ENCODE peak calls at places on chromosome 6, in ten cellular contexts. One of them, this sample, is unnamed.

GRCh38 chr6:140623498-140623897 is 1249.0 kb upstream of the CITED2 start:
- DNase-seq in AG04450: peak
- DNase-seq in ascending aorta: no peak
- DNase-seq in psoas muscle: no peak
- DNase-seq in DND-41: no peak
- DNase-seq in lower lobe of right lung: no peak
- DNase-seq in spleen: no peak
- DNase-seq in cardiac muscle cell: no peak
- DNase-seq in stomach: no peak
- DNase-seq in mammary epithelial cell: peak
- DNase-seq in this sample: no peak

GRCh38 chr6:69138893-69139494 is 503.9 kb downstream of the ADGRB3 start:
- DNase-seq in spleen: no peak
- DNase-seq in lower lobe of right lung: no peak
- DNase-seq in psoas muscle: no peak
- DNase-seq in mammary epithelial cell: peak
- DNase-seq in AG04450: no peak
- DNase-seq in cardiac muscle cell: peak
- DNase-seq in ascending aorta: no peak
- DNase-seq in DND-41: no peak
- DNase-seq in stomach: no peak
- DNase-seq in this sample: no peak

GRCh38 chr6:107657755-107658461 is 166.2 kb downstream of the SCML4 start:
- DNase-seq in AG04450: peak
- DNase-seq in cardiac muscle cell: no peak
- DNase-seq in mammary epithelial cell: no peak
- DNase-seq in DND-41: peak
- DNase-seq in stomach: peak
- DNase-seq in lower lobe of right lung: peak
- DNase-seq in psoas muscle: peak
- DNase-seq in spleen: peak
- DNase-seq in ascending aorta: no peak
- DNase-seq in this sample: peak

GRCh38 chr6:52361347-52361944 is 505 bp upstream of the PAQR8 start:
- DNase-seq in psoas muscle: no peak
- DNase-seq in ascending aorta: peak
- DNase-seq in DND-41: no peak
- DNase-seq in stomach: no peak
- DNase-seq in mammary epithelial cell: no peak
- DNase-seq in lower lobe of right lung: peak
- DNase-seq in cardiac muscle cell: no peak
- DNase-seq in spleen: peak
- DNase-seq in AG04450: no peak
- DNase-seq in this sample: no peak

GRCh38 chr6:149210376-149210775 is 107.1 kb upstream of the TAB2 start:
- DNase-seq in psoas muscle: no peak
- DNase-seq in stomach: no peak
- DNase-seq in cardiac muscle cell: no peak
- DNase-seq in mammary epithelial cell: peak
- DNase-seq in ascending aorta: no peak
- DNase-seq in DND-41: no peak
- DNase-seq in lower lobe of right lung: no peak
- DNase-seq in spleen: no peak
- DNase-seq in AG04450: no peak
- DNase-seq in this sample: no peak

GRCh38 chr6:157323924-157324276 is 581 bp upstream of the TMEM242 start:
- DNase-seq in ascending aorta: peak
- DNase-seq in DND-41: no peak
- DNase-seq in AG04450: peak
- DNase-seq in cardiac muscle cell: peak
- DNase-seq in lower lobe of right lung: peak
- DNase-seq in psoas muscle: peak
- DNase-seq in spleen: peak
- DNase-seq in mammary epithelial cell: peak
- DNase-seq in stomach: peak
- DNase-seq in this sample: peak

GRCh38 chr6:149963462-149964242 is at the start of gene ULBP1:
- DNase-seq in cardiac muscle cell: peak
- DNase-seq in DND-41: peak
- DNase-seq in AG04450: peak
- DNase-seq in psoas muscle: peak
- DNase-seq in stomach: peak
- DNase-seq in mammary epithelial cell: peak
- DNase-seq in spleen: peak
- DNase-seq in lower lobe of right lung: peak
- DNase-seq in ascending aorta: peak
- DNase-seq in this sample: peak

GRCh38 chr6:88882536-88882935 is 80.9 kb downstream of the RNGTT start:
- DNase-seq in stomach: no peak
- DNase-seq in AG04450: no peak
- DNase-seq in lower lobe of right lung: no peak
- DNase-seq in DND-41: no peak
- DNase-seq in psoas muscle: no peak
- DNase-seq in mammary epithelial cell: no peak
- DNase-seq in spleen: no peak
- DNase-seq in ascending aorta: no peak
- DNase-seq in cardiac muscle cell: no peak
- DNase-seq in this sample: no peak

GRCh38 chr6:37244430-37245310 is 12.9 kb upstream of the TBC1D22B start:
- DNase-seq in cardiac muscle cell: no peak
- DNase-seq in lower lobe of right lung: peak
- DNase-seq in stomach: peak
- DNase-seq in ascending aorta: peak
- DNase-seq in DND-41: no peak
- DNase-seq in spleen: no peak
- DNase-seq in AG04450: peak
- DNase-seq in psoas muscle: peak
- DNase-seq in mammary epithelial cell: peak
- DNase-seq in this sample: peak

GRCh38 chr6:48111143-48111506 is at the start of gene PTCHD4:
- DNase-seq in lower lobe of right lung: peak
- DNase-seq in mammary epithelial cell: peak
- DNase-seq in stomach: no peak
- DNase-seq in spleen: no peak
- DNase-seq in DND-41: no peak
- DNase-seq in AG04450: peak
- DNase-seq in ascending aorta: no peak
- DNase-seq in psoas muscle: no peak
- DNase-seq in cardiac muscle cell: no peak
- DNase-seq in this sample: peak

GRCh38 chr6:39083111-39083702 is 31.8 kb downstream of the SAYSD1 start:
- DNase-seq in ascending aorta: no peak
- DNase-seq in mammary epithelial cell: no peak
- DNase-seq in DND-41: no peak
- DNase-seq in AG04450: no peak
- DNase-seq in spleen: no peak
- DNase-seq in cardiac muscle cell: no peak
- DNase-seq in psoas muscle: no peak
- DNase-seq in stomach: no peak
- DNase-seq in lower lobe of right lung: no peak
- DNase-seq in this sample: no peak

DNA sequence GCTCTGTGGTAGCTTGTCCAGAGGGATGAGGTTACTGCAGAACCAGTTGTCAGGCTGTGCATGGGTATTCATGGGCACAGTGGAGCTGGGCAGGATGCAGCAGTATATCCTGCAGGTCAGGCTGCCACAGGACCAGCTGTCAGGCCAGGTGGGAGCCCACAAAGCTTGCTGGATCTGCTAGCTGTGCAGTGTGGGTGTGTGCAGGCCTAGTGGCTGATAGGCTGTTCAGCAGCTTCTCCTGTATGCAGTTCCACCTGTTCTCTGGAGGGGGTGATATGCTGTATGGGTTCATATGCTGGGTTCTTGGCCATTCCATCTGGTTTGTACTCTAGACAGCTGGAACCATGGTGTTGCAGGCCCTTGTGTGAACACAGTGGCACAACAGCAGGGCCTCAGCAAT is 40.6 kb upstream of the TPD52L1 start:
- DNase-seq in stomach: no peak
- DNase-seq in DND-41: no peak
- DNase-seq in mammary epithelial cell: no peak
- DNase-seq in AG04450: no peak
- DNase-seq in spleen: no peak
- DNase-seq in psoas muscle: no peak
- DNase-seq in ascending aorta: no peak
- DNase-seq in cardiac muscle cell: no peak
- DNase-seq in lower lobe of right lung: no peak
- DNase-seq in this sample: no peak
- TF ChIP-seq CTCF in stomach: no peak
- TF ChIP-seq CTCF in DND-41: no peak
- TF ChIP-seq CTCF in mammary epithelial cell: no peak
- TF ChIP-seq CTCF in AG04450: no peak
- TF ChIP-seq CTCF in spleen: no peak
- TF ChIP-seq CTCF in psoas muscle: no peak
- TF ChIP-seq CTCF in ascending aorta: no peak
- TF ChIP-seq CTCF in cardiac muscle cell: no peak
- TF ChIP-seq CTCF in lower lobe of right lung: no peak
- TF ChIP-seq CTCF in this sample: no peak

DNA sequence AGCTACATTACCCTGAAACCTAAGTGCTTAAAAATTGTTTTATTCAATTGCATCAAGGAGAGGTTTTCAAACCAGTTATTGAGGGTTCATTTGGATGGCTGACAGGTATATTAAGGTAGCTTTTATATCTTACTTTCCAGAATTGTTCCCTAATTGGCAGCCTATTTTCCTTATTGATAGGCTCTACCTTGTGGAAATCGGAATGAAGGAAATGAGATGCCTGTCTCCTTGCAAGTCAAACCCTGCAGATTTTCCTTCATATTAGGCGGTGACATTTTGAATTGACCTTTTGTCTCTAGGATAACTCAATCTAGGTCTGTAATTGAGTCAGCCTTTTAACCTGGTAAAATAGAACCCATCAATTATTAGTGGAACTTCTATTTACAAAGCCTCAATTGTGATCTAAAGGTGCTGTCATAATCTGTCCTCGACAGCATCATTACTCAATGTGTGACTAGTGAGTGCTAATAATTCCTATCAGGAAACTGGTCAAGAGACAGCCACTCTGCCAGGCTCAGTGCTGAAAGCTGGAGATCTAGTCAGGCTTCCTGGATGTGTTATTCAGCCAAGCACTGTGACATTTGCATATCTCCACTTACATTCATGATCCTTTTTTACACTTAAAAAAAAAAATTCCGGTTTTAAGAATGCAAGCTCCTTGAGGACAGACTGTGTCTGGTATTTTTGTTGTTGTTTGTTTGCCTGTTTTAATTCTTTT is 20.1 kb downstream of the OPRM1 start:
- DNase-seq in spleen: no peak
- DNase-seq in ascending aorta: no peak
- DNase-seq in DND-41: no peak
- DNase-seq in lower lobe of right lung: no peak
- DNase-seq in psoas muscle: no peak
- DNase-seq in cardiac muscle cell: no peak
- DNase-seq in stomach: no peak
- DNase-seq in AG04450: no peak
- DNase-seq in mammary epithelial cell: no peak
- DNase-seq in this sample: no peak
- H3K4me3 ChIP-seq in spleen: no peak
- H3K4me3 ChIP-seq in ascending aorta: no peak
- H3K4me3 ChIP-seq in DND-41: no peak
- H3K4me3 ChIP-seq in lower lobe of right lung: no peak
- H3K4me3 ChIP-seq in psoas muscle: no peak
- H3K4me3 ChIP-seq in cardiac muscle cell: no peak
- H3K4me3 ChIP-seq in stomach: no peak
- H3K4me3 ChIP-seq in AG04450: no peak
- H3K4me3 ChIP-seq in mammary epithelial cell: no peak
- H3K4me3 ChIP-seq in this sample: no peak

DNA sequence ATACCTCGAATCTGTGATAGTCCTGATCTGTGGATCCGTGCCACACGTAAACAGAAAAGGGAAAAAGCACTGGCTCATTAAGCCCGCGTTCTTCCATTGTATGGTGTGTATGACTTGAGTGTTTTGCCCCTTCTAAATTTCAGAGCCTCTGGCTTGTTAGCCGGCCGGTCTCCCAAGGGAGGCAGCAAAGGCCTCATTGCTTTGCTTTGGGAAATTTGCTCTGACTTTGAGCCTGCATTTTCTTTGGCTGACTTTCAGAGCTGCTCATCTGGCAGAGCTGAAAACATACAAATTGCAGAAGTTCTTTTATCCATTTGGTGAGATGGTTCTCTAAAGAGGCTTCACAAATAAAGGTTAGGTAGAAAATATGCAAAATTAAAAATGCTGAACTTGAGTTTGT is 123.0 kb downstream of the UTRN start:
- DNase-seq in ascending aorta: no peak
- DNase-seq in AG04450: no peak
- DNase-seq in lower lobe of right lung: no peak
- DNase-seq in DND-41: no peak
- DNase-seq in mammary epithelial cell: no peak
- DNase-seq in psoas muscle: peak
- DNase-seq in cardiac muscle cell: no peak
- DNase-seq in spleen: no peak
- DNase-seq in stomach: no peak
- DNase-seq in this sample: no peak
- TF ChIP-seq CTCF in ascending aorta: no peak
- TF ChIP-seq CTCF in AG04450: no peak
- TF ChIP-seq CTCF in lower lobe of right lung: no peak
- TF ChIP-seq CTCF in DND-41: no peak
- TF ChIP-seq CTCF in mammary epithelial cell: no peak
- TF ChIP-seq CTCF in psoas muscle: no peak
- TF ChIP-seq CTCF in cardiac muscle cell: no peak
- TF ChIP-seq CTCF in spleen: no peak
- TF ChIP-seq CTCF in stomach: no peak
- TF ChIP-seq CTCF in this sample: no peak

GRCh38 chr6:15715060-15715459 is 52.2 kb upstream of the DTNBP1 start:
- DNase-seq in DND-41: no peak
- DNase-seq in ascending aorta: no peak
- DNase-seq in cardiac muscle cell: no peak
- DNase-seq in stomach: no peak
- DNase-seq in spleen: no peak
- DNase-seq in psoas muscle: no peak
- DNase-seq in AG04450: no peak
- DNase-seq in mammary epithelial cell: peak
- DNase-seq in lower lobe of right lung: no peak
- DNase-seq in this sample: no peak
- H3K4me3 ChIP-seq in DND-41: no peak
- H3K4me3 ChIP-seq in ascending aorta: no peak
- H3K4me3 ChIP-seq in cardiac muscle cell: no peak
- H3K4me3 ChIP-seq in stomach: no peak
- H3K4me3 ChIP-seq in spleen: no peak
- H3K4me3 ChIP-seq in psoas muscle: no peak
- H3K4me3 ChIP-seq in AG04450: no peak
- H3K4me3 ChIP-seq in mammary epithelial cell: no peak
- H3K4me3 ChIP-seq in lower lobe of right lung: no peak
- H3K4me3 ChIP-seq in this sample: no peak

GRCh38 chr6:99790679-99791078 is 184.0 kb downstream of the PRDM13 start:
- DNase-seq in DND-41: no peak
- DNase-seq in lower lobe of right lung: no peak
- DNase-seq in AG04450: no peak
- DNase-seq in mammary epithelial cell: no peak
- DNase-seq in ascending aorta: no peak
- DNase-seq in stomach: no peak
- DNase-seq in cardiac muscle cell: no peak
- DNase-seq in spleen: no peak
- DNase-seq in psoas muscle: no peak
- DNase-seq in this sample: no peak
- TF ChIP-seq CTCF in DND-41: peak
- TF ChIP-seq CTCF in lower lobe of right lung: no peak
- TF ChIP-seq CTCF in AG04450: peak
- TF ChIP-seq CTCF in mammary epithelial cell: no peak
- TF ChIP-seq CTCF in ascending aorta: no peak
- TF ChIP-seq CTCF in stomach: no peak
- TF ChIP-seq CTCF in cardiac muscle cell: no peak
- TF ChIP-seq CTCF in spleen: no peak
- TF ChIP-seq CTCF in psoas muscle: peak
- TF ChIP-seq CTCF in this sample: no peak

GRCh38 chr6:75287424-75287823 is 2.8 kb upstream of the TMEM30A start:
- DNase-seq in psoas muscle: no peak
- DNase-seq in stomach: no peak
- DNase-seq in mammary epithelial cell: no peak
- DNase-seq in cardiac muscle cell: no peak
- DNase-seq in AG04450: no peak
- DNase-seq in DND-41: no peak
- DNase-seq in spleen: no peak
- DNase-seq in lower lobe of right lung: no peak
- DNase-seq in ascending aorta: no peak
- DNase-seq in this sample: no peak
- H3K4me3 ChIP-seq in psoas muscle: no peak
- H3K4me3 ChIP-seq in stomach: no peak
- H3K4me3 ChIP-seq in mammary epithelial cell: no peak
- H3K4me3 ChIP-seq in cardiac muscle cell: no peak
- H3K4me3 ChIP-seq in AG04450: no peak
- H3K4me3 ChIP-seq in DND-41: no peak
- H3K4me3 ChIP-seq in spleen: no peak
- H3K4me3 ChIP-seq in lower lobe of right lung: no peak
- H3K4me3 ChIP-seq in ascending aorta: no peak
- H3K4me3 ChIP-seq in this sample: no peak

This sample was measured in astrocyte of the cerebellum.